ENCODE peak calls at places on chromosomes 6 and 20, in four cellular contexts. J is BJ, E is NB4, R is fibroblast of lung. O is an unnamed sample.

GRCh38 chr6:144647406-144647964 is 362.4 kb downstream of the UTRN start:
- DNase-seq in R (peak), J (no peak), E (no peak), O (no peak)

GRCh38 chr20:18705490-18705889 is 108.1 kb upstream of the SCP2D1 start:
- DNase-seq in E (no peak), R (peak), J (peak), O (no peak)

GRCh38 chr6:11854418-11855165 is 76.0 kb upstream of the ADTRP start:
- DNase-seq in E (peak), J (no peak), R (peak), O (no peak)

GRCh38 chr20:49475979-49476378 is 6.5 kb downstream of the KCNB1 start:
- DNase-seq in R (no peak), J (no peak), E (no peak), O (no peak)

GRCh38 chr20:12966468-12967085 is 42.2 kb upstream of the SPTLC3 start:
- DNase-seq in E (peak), R (peak), J (no peak), O (no peak)

GRCh38 chr6:119669228-119669627 is 319.7 kb upstream of the MAN1A1 start:
- DNase-seq in J (no peak), R (no peak), E (peak), O (no peak)

GRCh38 chr6:44298055-44298803 is 14.9 kb downstream of the AARS2 start:
- DNase-seq in J (no peak), R (no peak), E (peak), O (no peak)

GRCh38 chr6:129287778-129288177 is 404.8 kb downstream of the LAMA2 start:
- DNase-seq in R (no peak), J (no peak), E (no peak), O (no peak)

GRCh38 chr6:82085701-82086100 is 161.8 kb downstream of the IBTK start:
- DNase-seq in R (no peak), J (no peak), E (no peak), O (no peak)

GRCh38 chr6:160378218-160378617 is 30.0 kb downstream of the SLC22A3 start:
- DNase-seq in R (no peak), J (no peak), E (no peak), O (no peak)

GRCh38 chr20:60022849-60023248 is 64.6 kb downstream of the CDH26 start:
- DNase-seq in E (no peak), J (no peak), R (no peak), O (no peak)

GRCh38 chr6:95544517-95545225 is 32.7 kb upstream of the MANEA start:
- DNase-seq in J (no peak), R (no peak), E (no peak), O (no peak)

GRCh38 chr6:16950825-16951495 is 150.9 kb upstream of the STMND1 start:
- DNase-seq in E (no peak), R (peak), J (no peak), O (no peak)

GRCh38 chr6:148924226-148924989 is 177.6 kb downstream of the UST start:
- DNase-seq in E (no peak), R (no peak), J (no peak), O (no peak)

GRCh38 chr6:1986454-1987243 is 258.8 kb downstream of the GMDS start:
- DNase-seq in E (no peak), J (no peak), R (peak), O (no peak)

GRCh38 chr6:82619573-82619972 is 256.0 kb downstream of the TPBG start:
- DNase-seq in J (no peak), R (no peak), E (no peak), O (no peak)

GRCh38 chr6:81756690-81757089 is 4.2 kb upstream of the TENT5A start:
- DNase-seq in J (no peak), E (peak), R (no peak), O (no peak)

GRCh38 chr20:50545123-50545522 is 34.9 kb downstream of the PTPN1 start:
- DNase-seq in E (no peak), R (peak), J (no peak), O (no peak)

GRCh38 chr6:11007715-11008608 is 36.1 kb downstream of the ELOVL2 start:
- DNase-seq in J (no peak), E (peak), R (peak), O (no peak)

GRCh38 chr20:36821964-36822437 is 48.4 kb upstream of the DSN1 start:
- DNase-seq in R (no peak), E (no peak), J (peak), O (no peak)

GRCh38 chr6:169527306-169527705 is 174.5 kb downstream of the WDR27 start:
- DNase-seq in J (peak), E (no peak), R (peak), O (no peak)

GRCh38 chr20:58549681-58550542 is 34.7 kb upstream of the APCDD1L start:
- DNase-seq in E (no peak), R (no peak), J (no peak), O (no peak)

GRCh38 chr6:56803594-56803993 is 151.3 kb upstream of the BEND6 start:
- DNase-seq in E (no peak), J (no peak), R (peak), O (no peak)

GRCh38 chr6:14638932-14639875 is 521.6 kb downstream of the CD83 start:
- DNase-seq in J (no peak), R (peak), E (peak), O (peak)

GRCh38 chr6:167892835-167893234 is 66.1 kb downstream of the AFDN start:
- DNase-seq in R (no peak), J (no peak), E (no peak), O (no peak)

GRCh38 chr6:101402618-101403002 is 9.1 kb downstream of the GRIK2 start:
- DNase-seq in E (no peak), R (no peak), J (no peak), O (peak)

GRCh38 chr20:38217791-38218565 is 42.6 kb downstream of the KIAA1755 start:
- DNase-seq in R (peak), J (peak), E (no peak), O (no peak)

GRCh38 chr6:11212625-11213024 is 19.8 kb downstream of the NEDD9 start:
- DNase-seq in E (peak), R (peak), J (no peak), O (no peak)

GRCh38 chr6:142954844-142955243 is 9.9 kb upstream of the HIVEP2 start:
- DNase-seq in J (no peak), E (no peak), R (no peak), O (no peak)

GRCh38 chr6:127120787-127121636 is 2.5 kb downstream of the RSPO3 start:
- DNase-seq in E (peak), J (peak), R (peak), O (peak)
- H3K4me3 ChIP-seq in E (no peak), J (no peak), R (no peak), O (peak)

DNA sequence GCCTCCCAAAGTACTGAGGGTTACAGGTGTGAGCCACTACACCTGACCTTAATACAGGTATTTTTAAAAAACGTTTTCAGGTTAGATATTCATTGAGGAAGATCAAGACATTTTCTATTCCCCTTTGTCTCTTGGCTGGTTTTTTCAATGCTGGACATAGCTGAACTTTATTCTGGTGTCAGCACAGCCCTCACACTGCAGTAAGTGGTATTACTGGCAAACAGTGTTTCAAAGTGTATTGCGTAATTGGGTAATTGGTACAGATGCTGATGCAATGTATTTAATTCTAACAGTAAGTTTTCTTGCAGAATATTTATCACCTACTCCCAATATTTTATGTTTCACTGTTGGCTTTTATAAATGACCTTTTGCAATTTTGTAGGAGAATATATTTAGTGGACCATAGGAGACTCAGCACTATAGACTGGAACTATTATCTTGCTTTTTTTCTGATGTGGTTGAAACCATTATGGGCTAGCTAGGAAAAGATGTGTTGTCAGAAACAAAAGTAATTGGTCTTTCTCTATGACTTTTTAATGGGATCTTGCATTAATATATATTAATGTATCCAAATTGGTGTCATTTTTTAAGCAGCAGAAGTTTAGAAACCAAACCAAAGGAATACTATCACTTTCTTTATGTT is 287.6 kb upstream of the SOX4 start:
- DNase-seq in R (peak), J (peak), E (peak), O (no peak)
- TF ChIP-seq CTCF in R (peak), J (peak), E (no peak), O (no peak)

GRCh38 chr20:31564284-31564683 is 40.8 kb upstream of the ID1 start:
- DNase-seq in E (no peak), J (no peak), R (no peak), O (no peak)

GRCh38 chr20:31567380-31567720 is 37.7 kb upstream of the ID1 start:
- DNase-seq in J (no peak), R (no peak), E (no peak), O (no peak)

GRCh38 chr20:31566332-31566657 is 38.8 kb upstream of the ID1 start:
- DNase-seq in E (no peak), R (no peak), J (no peak), O (no peak)

GRCh38 chr20:31566658-31567379 is 38.3 kb upstream of the ID1 start:
- DNase-seq in J (no peak), R (peak), E (no peak), O (no peak)

GRCh38 chr20:31565699-31566331 is 39.3 kb upstream of the ID1 start:
- DNase-seq in J (no peak), R (no peak), E (no peak), O (no peak)
- H3K4me3 ChIP-seq in J (no peak), R (no peak), E (no peak), O (no peak)

DNA sequence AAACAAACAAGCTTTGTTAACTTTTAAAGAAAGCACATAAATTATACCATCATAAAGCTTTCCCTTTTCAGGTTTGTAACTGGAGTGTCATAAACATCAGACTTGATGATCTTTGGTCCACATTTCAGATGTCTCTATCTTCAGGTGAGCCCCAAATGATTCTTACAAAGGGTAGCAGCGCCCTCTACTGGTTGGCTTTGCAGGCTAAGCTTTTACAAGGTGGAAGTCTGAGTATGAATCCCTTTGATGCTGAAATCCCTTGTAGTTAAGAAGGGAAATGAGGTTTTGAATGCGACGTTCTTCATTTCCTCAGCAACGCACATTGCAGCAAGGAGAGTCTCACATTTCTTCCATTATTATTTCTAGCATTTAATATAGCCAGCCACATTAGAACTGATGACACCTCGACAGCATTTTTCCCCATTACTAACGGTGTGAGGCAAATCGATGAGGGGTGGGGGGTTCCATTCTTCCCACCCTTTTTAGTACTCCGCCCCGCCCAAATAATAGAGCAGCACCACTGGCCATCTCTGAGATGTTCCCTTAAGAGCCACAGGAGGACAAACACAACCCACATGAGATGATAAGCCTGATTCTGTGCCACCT is 126.3 kb upstream of the NT5E start:
- DNase-seq in R (peak), J (no peak), E (peak), O (peak)
- TF ChIP-seq CTCF in R (peak), J (peak), E (peak), O (peak)

GRCh38 chr6:30781697-30782424 is 37.5 kb upstream of the IER3 start:
- DNase-seq in R (peak), J (peak), E (peak), O (peak)
- H3K4me3 ChIP-seq in R (no peak), J (no peak), E (no peak), O (peak)

O was measured in psoas muscle.